ENCODE peak calls at places on chromosomes 7 and 10, in ten cellular contexts. J is tibial nerve, G is AG10803, K is neural progenitor cell, C is IMR-90, N is suprapubic skin, S is fibroblast of lung, P is astrocyte, F is cardiac muscle cell, H is progenitor cell of endocrine pancreas. W is an unnamed sample.

GRCh38 chr10:130364631-130365030 is 228.4 kb downstream of the GLRX3 start:
- DNase-seq in J (no peak), G (no peak), K (no peak), C (no peak), N (peak; percentile 28), S (no peak), P (no peak), F (no peak), H (no peak), W (no peak)

GRCh38 chr7:158587425-158588084 is at the start of gene PTPRN2:
- DNase-seq in J (peak; percentile 17), G (peak; percentile 30), K (peak; percentile 96), C (peak; percentile 42), N (no peak), S (peak; percentile 54), P (peak; percentile 6), F (peak; percentile 89), H (peak; percentile 65), W (peak; percentile 84)

GRCh38 chr10:98892523-98892922 is 343.1 kb downstream of the HPSE2 start:
- DNase-seq in J (no peak), G (no peak), K (no peak), C (no peak), N (no peak), S (no peak), P (no peak), F (no peak), H (no peak), W (no peak)

GRCh38 chr10:33487014-33487776 is 152.7 kb upstream of the NRP1 start:
- DNase-seq in J (no peak), G (peak; percentile 20), K (peak; percentile 8), C (peak; percentile 9), N (no peak), S (peak; percentile 45), P (no peak), F (no peak), H (no peak), W (no peak)

GRCh38 chr7:130891254-130892094 is 157.5 kb upstream of the KLF14 start:
- DNase-seq in J (peak; percentile 78), G (peak; percentile 94), K (no peak), C (peak; percentile 96), N (no peak), S (peak; percentile 98), P (peak; percentile 97), F (no peak), H (no peak), W (no peak)

GRCh38 chr7:36037121-36037662 is 115.9 kb upstream of the EEPD1 start:
- DNase-seq in J (peak; percentile 48), G (peak; percentile 66), K (no peak), C (peak; percentile 74), N (no peak), S (peak; percentile 91), P (peak; percentile 93), F (no peak), H (no peak), W (no peak)

GRCh38 chr7:95811846-95812445 is 39.6 kb downstream of the DYNC1I1 start:
- DNase-seq in J (no peak), G (peak; percentile 23), K (no peak), C (no peak), N (no peak), S (peak; percentile 67), P (peak; percentile 45), F (no peak), H (no peak), W (no peak)

GRCh38 chr7:13107291-13107690 is 419.9 kb downstream of the ARL4A start:
- DNase-seq in J (no peak), G (no peak), K (no peak), C (peak; percentile 55), N (no peak), S (no peak), P (no peak), F (no peak), H (no peak), W (no peak)

GRCh38 chr7:134622303-134622995 is 24.2 kb upstream of the BPGM start:
- DNase-seq in J (no peak), G (peak; percentile 61), K (no peak), C (no peak), N (no peak), S (no peak), P (no peak), F (no peak), H (no peak), W (no peak)

GRCh38 chr7:45978010-45978681 is 57.1 kb upstream of the IGFBP3 start:
- DNase-seq in J (no peak), G (peak; percentile 99), K (peak; percentile 14), C (peak; percentile 99), N (no peak), S (peak; percentile 88), P (peak; percentile 99), F (peak; percentile 42), H (no peak), W (no peak)

GRCh38 chr10:122078965-122079401 is 90.0 kb downstream of the TACC2 start:
- DNase-seq in J (no peak), G (peak; percentile 11), K (no peak), C (no peak), N (peak; percentile 70), S (peak; percentile 62), P (no peak), F (peak; percentile 15), H (no peak), W (no peak)

GRCh38 chr10:103241262-103242011 is 4.2 kb upstream of the RPEL1 start:
- DNase-seq in J (no peak), G (peak; percentile 43), K (peak; percentile 23), C (peak; percentile 50), N (no peak), S (peak; percentile 25), P (peak; percentile 31), F (peak; percentile 37), H (no peak), W (no peak)

GRCh38 chr7:149497467-149498261 is at the start of gene ZNF746:
- DNase-seq in J (peak; percentile 44), G (peak; percentile 80), K (peak; percentile 96), C (peak; percentile 76), N (no peak), S (peak; percentile 79), P (peak; percentile 54), F (peak; percentile 89), H (peak; percentile 75), W (peak; percentile 90)

DNA sequence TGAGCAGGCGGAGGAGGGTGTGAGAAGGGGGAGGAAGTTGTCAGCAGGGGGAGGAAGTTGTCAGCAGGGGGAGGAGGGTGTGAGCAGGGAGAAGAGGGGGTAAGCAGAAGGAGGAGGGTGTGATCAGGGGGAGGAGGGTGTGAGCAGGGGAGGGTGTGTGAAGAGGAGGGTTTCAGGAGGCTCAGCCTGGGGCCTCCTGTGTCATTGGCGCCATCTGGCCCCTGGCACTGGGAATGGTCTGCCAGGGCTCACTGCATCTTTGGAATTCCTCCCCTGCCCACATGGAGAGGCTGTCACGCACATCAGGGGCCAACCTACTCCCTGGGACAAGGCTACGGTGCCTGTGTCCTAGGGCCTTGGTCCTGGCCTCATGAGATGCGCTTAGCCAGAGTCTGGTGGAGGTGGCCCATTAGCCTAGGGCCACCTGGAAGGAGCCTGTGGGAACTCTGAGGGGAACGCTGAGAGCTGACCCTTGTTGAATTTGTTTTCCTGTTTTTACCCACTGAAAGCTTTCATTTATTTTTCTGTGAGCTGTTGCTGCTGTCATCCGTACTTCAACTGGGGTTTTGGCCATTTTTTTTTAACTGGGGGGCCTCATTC is 18.0 kb downstream of the CAMK2B start:
- DNase-seq in J (no peak), G (peak; percentile 62), K (peak; percentile 63), C (peak; percentile 19), N (peak; percentile 69), S (peak; percentile 54), P (peak; percentile 23), F (peak; percentile 47), H (no peak), W (no peak)
- TF ChIP-seq CTCF in J (no peak), G (peak; percentile 26), K (peak; percentile 42), C (peak; percentile 56), N (no peak), S (peak; percentile 20), P (no peak), F (peak; percentile 56), H (peak; percentile 11), W (no peak)

GRCh38 chr10:23686722-23687121 is 247.8 kb downstream of the OTUD1 start:
- DNase-seq in J (no peak), G (no peak), K (no peak), C (no peak), N (no peak), S (no peak), P (no peak), F (no peak), H (no peak), W (no peak)
- TF ChIP-seq CTCF in J (no peak), G (no peak), K (no peak), C (no peak), N (no peak), S (no peak), P (no peak), F (no peak), H (no peak), W (no peak)

GRCh38 chr10:128140425-128140824 is 14.2 kb upstream of the MKI67 start:
- DNase-seq in J (no peak), G (no peak), K (peak; percentile 58), C (no peak), N (no peak), S (no peak), P (no peak), F (no peak), H (no peak), W (no peak)
- TF ChIP-seq CTCF in J (no peak), G (no peak), K (no peak), C (no peak), N (no peak), S (no peak), P (no peak), F (no peak), H (no peak), W (no peak)

DNA sequence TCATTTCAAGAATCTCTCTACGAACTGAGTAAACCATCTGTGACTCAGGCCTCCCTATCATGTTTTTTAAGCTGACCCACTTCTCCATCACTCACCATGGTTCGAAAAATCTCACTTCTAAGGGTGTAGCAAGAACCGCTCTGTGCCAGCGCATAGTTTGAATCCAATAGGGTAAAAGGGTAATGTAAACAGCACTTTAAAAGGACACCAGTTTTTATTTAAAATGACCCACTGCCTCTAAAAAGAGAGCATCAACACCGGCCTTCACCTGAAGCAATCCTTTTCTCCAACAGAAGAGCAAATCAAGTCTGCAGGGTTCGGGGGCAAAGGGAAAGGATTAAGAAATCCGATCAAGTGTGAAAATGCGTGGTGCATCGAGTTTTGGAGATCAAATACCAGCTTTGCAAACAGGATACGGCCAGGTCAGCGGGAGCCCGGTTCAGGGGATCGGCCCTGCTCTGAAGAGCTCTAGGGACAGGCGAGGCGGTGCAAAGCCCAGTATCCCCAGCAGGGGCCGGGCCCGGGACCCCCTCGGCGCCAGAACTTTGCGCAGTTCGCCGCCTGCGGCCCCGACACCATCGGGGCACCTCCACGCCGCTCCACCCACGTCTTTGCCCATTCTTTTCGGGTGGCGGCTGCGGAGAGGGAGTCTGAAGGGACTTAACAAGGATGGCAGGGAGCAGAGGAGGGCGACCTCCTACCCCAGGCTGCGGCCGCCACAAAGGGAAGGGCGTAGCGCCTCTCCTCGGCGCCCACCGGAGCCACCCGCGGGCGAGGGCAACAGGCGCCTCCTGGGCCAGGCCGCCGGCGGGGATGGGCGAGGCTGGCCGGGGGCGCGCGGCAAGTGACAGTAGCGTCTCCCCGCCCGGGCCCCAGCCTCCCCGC is 840 bp downstream of the NMT2 start:
- DNase-seq in J (peak; percentile 13), G (peak; percentile 44), K (peak; percentile 89), C (peak; percentile 49), N (no peak), S (peak; percentile 72), P (peak; percentile 44), F (peak; percentile 83), H (peak; percentile 61), W (peak; percentile 79)
- TF ChIP-seq CTCF in J (peak; percentile 39), G (peak; percentile 50), K (peak; percentile 53), C (peak; percentile 46), N (peak; percentile 52), S (peak; percentile 41), P (peak; percentile 23), F (peak; percentile 57), H (peak; percentile 64), W (peak; percentile 65)